ENCODE peak calls at places on chromosome 9, in four cellular contexts. S is IMR-90, F is H9, R is mesendoderm. L is an unnamed sample.

GRCh38 chr9:82090041-82090440 is 101.5 kb downstream of the SPATA31D1 start:
- DNase-seq in F (no peak), R (no peak), S (no peak), L (no peak)

GRCh38 chr9:121277518-121278275 is 9.7 kb downstream of the GSN start:
- DNase-seq in R (no peak), F (no peak), S (peak), L (no peak)

GRCh38 chr9:109098221-109098959 is 21.4 kb downstream of the TMEM245 start:
- DNase-seq in R (peak), S (peak), F (no peak), L (no peak)

GRCh38 chr9:110752766-110753165 is 84.2 kb downstream of the MUSK start:
- DNase-seq in S (peak), R (no peak), F (no peak), L (no peak)

GRCh38 chr9:135506327-135507103 is 6.0 kb downstream of the MRPS2 start:
- DNase-seq in F (peak), R (peak), S (no peak), L (peak)

GRCh38 chr9:95027914-95028854 is 289.3 kb downstream of the FANCC start:
- DNase-seq in R (no peak), S (no peak), F (no peak), L (no peak)

GRCh38 chr9:130117816-130118632 is 54.2 kb upstream of the NCS1 start:
- DNase-seq in S (peak), F (no peak), R (peak), L (no peak)

GRCh38 chr9:33426843-33427293 is 20.5 kb downstream of the AQP3 start:
- DNase-seq in F (no peak), S (no peak), R (no peak), L (no peak)

GRCh38 chr9:36423196-36423595 is 23.1 kb upstream of the RNF38 start:
- DNase-seq in R (no peak), F (no peak), S (no peak), L (no peak)

GRCh38 chr9:78029601-78030552 is 1.7 kb downstream of the GNAQ start:
- DNase-seq in S (peak), F (peak), R (peak), L (no peak)

GRCh38 chr9:125495137-125496119 is 211.6 kb downstream of the MAPKAP1 start:
- DNase-seq in F (peak), R (peak), S (no peak), L (no peak)

GRCh38 chr9:127309715-127310114 is 45.1 kb downstream of the GARNL3 start:
- DNase-seq in S (no peak), R (no peak), F (no peak), L (no peak)

GRCh38 chr9:116233160-116233530 is 79.6 kb downstream of the PAPPA start:
- DNase-seq in F (no peak), R (no peak), S (no peak), L (no peak)

GRCh38 chr9:120152295-120152694 is 427.7 kb downstream of the CDK5RAP2 start:
- DNase-seq in S (no peak), F (peak), R (peak), L (peak)

GRCh38 chr9:107894572-107895261 is 405.1 kb upstream of the KLF4 start:
- DNase-seq in S (peak), R (no peak), F (no peak), L (no peak)

GRCh38 chr9:119802621-119803020 is 433.4 kb upstream of the BRINP1 start:
- DNase-seq in R (no peak), F (no peak), S (no peak), L (no peak)

GRCh38 chr9:126516936-126517750 is 96.6 kb upstream of the LMX1B start:
- DNase-seq in R (peak), F (peak), S (peak), L (no peak)

GRCh38 chr9:131608469-131609115 is 63.3 kb downstream of the PRRT1B start:
- DNase-seq in F (peak), S (peak), R (peak), L (peak)

GRCh38 chr9:117723986-117724654 is 19.9 kb downstream of the TLR4 start:
- DNase-seq in S (no peak), F (no peak), R (no peak), L (no peak)

GRCh38 chr9:33202552-33203300 is 35.6 kb upstream of the B4GALT1 start:
- DNase-seq in F (peak), R (no peak), S (peak), L (no peak)

GRCh38 chr9:37029776-37030590 is 4.1 kb downstream of the PAX5 start:
- DNase-seq in R (peak), F (peak), S (no peak), L (no peak)

GRCh38 chr9:135167356-135167755 is 79.9 kb downstream of the OLFM1 start:
- DNase-seq in S (no peak), F (no peak), R (no peak), L (no peak)

GRCh38 chr9:36637491-36638270 is 65.0 kb downstream of the MELK start:
- DNase-seq in F (no peak), R (no peak), S (no peak), L (no peak)

GRCh38 chr9:126827227-126827626 is 22.4 kb downstream of the ZBTB43 start:
- DNase-seq in S (no peak), F (no peak), R (no peak), L (no peak)

GRCh38 chr9:107489144-107489673 is 360 bp downstream of the KLF4 start:
- DNase-seq in S (no peak), R (peak), F (no peak), L (no peak)

GRCh38 chr9:104984994-104985393 is 57.0 kb upstream of the ABCA1 start:
- DNase-seq in R (no peak), F (no peak), S (no peak), L (no peak)
- H4K5ac ChIP-seq in R (no peak), F (no peak), S (no peak), L (no peak)

GRCh38 chr9:5750569-5750968 is 82.3 kb downstream of the ERMP1 start:
- DNase-seq in R (no peak), F (no peak), S (no peak), L (no peak)
- H4K5ac ChIP-seq in R (no peak), F (no peak), S (no peak), L (no peak)

GRCh38 chr9:88772602-88773001 is 218.7 kb upstream of the S1PR3 start:
- DNase-seq in F (no peak), S (no peak), R (no peak), L (no peak)

GRCh38 chr9:88767504-88767790 is 223.8 kb upstream of the S1PR3 start:
- DNase-seq in S (peak), F (no peak), R (no peak), L (no peak)

GRCh38 chr9:88766778-88767503 is 224.3 kb upstream of the S1PR3 start:
- DNase-seq in R (no peak), S (peak), F (no peak), L (no peak)
- H4K5ac ChIP-seq in R (no peak), S (peak), F (no peak), L (no peak)

DNA sequence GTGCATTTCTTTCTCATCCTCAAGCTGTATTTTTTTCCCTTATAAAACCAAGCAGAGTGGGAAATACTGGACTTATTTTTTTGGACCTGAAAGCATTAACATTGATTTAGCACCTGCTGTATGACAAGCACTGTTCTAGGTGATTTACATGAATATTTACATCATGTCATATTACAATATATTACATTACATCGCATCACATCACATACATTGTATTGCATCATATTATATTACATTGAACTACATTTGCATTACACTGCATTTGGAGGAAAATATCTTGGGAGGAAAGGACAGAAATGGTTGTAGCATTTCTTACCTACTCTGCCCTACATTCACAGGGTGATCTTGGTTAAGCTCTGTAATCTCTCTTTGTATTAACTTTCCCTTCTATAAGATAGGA is 11.2 kb upstream of the PDCD1LG2 start:
- DNase-seq in S (no peak), F (no peak), R (no peak), L (no peak)
- H4K5ac ChIP-seq in S (no peak), F (no peak), R (no peak), L (no peak)

DNA sequence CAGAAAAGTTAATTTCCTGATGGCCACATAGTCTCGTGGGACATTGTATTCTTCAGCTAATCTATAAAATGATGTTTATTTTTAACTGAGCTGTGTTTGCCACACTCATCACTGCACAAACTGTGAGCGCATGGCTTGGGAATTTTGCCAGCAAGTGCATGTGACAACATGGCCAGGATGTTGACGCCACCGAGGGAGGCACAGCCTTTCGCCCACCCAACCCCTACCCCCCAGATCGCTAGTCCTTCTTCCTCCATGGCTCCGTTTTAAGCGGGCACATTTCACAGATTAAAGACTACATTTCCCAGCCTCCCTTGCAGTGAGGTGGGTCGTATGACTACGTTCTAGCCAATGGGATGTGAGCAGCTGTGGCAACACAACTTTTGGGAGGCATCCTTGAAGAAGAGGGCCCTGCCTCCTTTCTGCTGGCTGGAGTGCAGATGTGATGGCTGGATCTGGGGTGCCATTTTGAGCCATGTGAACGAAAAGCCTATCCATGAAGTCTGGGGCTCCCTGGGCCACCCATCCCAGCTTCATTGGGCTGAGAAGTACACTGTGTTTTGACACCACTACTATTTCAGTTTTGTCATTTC is 7.9 kb downstream of the NRARP start:
- DNase-seq in R (peak), S (peak), F (peak), L (peak)
- H4K5ac ChIP-seq in R (no peak), S (no peak), F (no peak), L (no peak)

GRCh38 chr9:1276474-1276873 is 226.3 kb downstream of the DMRT2 start:
- DNase-seq in F (no peak), R (peak), S (no peak), L (no peak)
- H4K5ac ChIP-seq in F (no peak), R (no peak), S (no peak), L (no peak)

DNA sequence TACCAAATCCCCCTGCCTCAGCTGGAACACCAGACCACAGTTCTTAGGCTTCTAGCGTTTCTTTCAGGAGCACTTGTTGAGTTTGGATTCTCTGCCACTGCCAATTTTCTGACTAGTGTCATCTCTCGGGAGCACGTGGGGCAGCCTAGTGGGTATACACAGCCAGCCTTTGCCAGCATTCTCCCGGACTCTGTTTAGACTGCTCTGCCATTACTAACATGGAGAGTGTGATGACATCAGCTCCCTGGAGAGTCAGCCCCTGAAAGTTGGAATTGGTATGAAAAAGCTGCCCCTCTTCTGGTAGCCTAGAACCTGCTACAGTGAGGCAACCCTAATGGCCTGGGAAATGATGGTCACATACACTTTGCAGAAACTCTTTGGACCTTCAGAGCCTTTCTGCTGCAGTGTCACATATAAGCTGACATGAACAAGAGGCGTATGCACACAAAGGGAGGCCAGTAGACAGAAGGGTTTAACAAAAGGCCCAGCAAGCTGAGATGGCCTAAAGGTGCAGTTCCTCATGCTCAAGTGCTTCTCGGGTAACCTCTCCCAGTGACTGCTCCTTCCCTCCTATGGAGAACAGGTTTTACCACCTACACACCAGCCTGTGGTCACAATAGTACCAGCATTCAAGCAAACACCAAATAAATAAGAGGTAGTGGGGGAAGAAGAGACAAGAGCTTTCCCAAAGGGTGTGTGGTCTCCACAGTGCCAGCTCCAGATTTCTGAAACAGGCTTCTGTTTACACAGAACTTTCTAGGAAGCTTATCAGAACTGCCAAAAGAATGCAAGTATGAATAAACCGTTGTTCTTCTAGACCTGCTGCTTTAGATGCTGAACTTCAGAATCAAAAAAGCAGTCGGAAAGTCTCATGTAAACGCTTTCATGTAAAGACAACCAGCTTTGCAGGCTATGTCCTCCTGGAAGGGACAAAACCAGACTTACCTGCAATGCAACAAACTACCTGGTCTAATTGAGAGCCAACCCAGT is 16.5 kb downstream of the SPACA9 start:
- DNase-seq in S (no peak), F (no peak), R (no peak), L (no peak)
- H4K5ac ChIP-seq in S (no peak), F (no peak), R (no peak), L (no peak)

GRCh38 chr9:89400398-89401116 is 82.3 kb downstream of the SECISBP2 start:
- DNase-seq in F (no peak), R (no peak), S (no peak), L (no peak)
- H4K5ac ChIP-seq in F (no peak), R (no peak), S (no peak), L (no peak)

GRCh38 chr9:102841376-102841775 is 153.8 kb upstream of the CYLC2 start:
- DNase-seq in S (no peak), R (no peak), F (no peak), L (no peak)
- H4K5ac ChIP-seq in S (no peak), R (no peak), F (no peak), L (no peak)